ENCODE peak calls at places on chromosomes 13 and 19, in six cellular contexts. One of them, this sample, is unnamed.
A peak's percentile ranks its signal among the peaks of the same experiment; 100 is the strongest.

GRCh38 chr19:4594199-4594598 is 34.7 kb upstream of the SEMA6B start:
- DNase-seq in WERI-Rb-1: no peak
- DNase-seq in AG04450: no peak
- DNase-seq in A549: no peak
- DNase-seq in IMR-90: peak; percentile 13
- DNase-seq in CD8-positive, alpha-beta T cell: no peak
- DNase-seq in this sample: no peak

GRCh38 chr19:3478409-3479176 is 1.7 kb downstream of the SMIM24 start:
- DNase-seq in WERI-Rb-1: no peak
- DNase-seq in AG04450: no peak
- DNase-seq in A549: no peak
- DNase-seq in IMR-90: no peak
- DNase-seq in CD8-positive, alpha-beta T cell: no peak
- DNase-seq in this sample: no peak

GRCh38 chr19:4814625-4815425 is 16.7 kb downstream of the TICAM1 start:
- DNase-seq in WERI-Rb-1: no peak
- DNase-seq in AG04450: peak; percentile 45
- DNase-seq in A549: peak; percentile 51
- DNase-seq in IMR-90: peak; percentile 64
- DNase-seq in CD8-positive, alpha-beta T cell: no peak
- DNase-seq in this sample: peak; percentile 64

GRCh38 chr19:29457413-29457812 is 68.4 kb upstream of the VSTM2B start:
- DNase-seq in WERI-Rb-1: no peak
- DNase-seq in AG04450: no peak
- DNase-seq in A549: no peak
- DNase-seq in IMR-90: no peak
- DNase-seq in CD8-positive, alpha-beta T cell: no peak
- DNase-seq in this sample: no peak

GRCh38 chr13:50236898-50237318 is 221.7 kb downstream of the KCNRG start:
- DNase-seq in WERI-Rb-1: no peak
- DNase-seq in AG04450: no peak
- DNase-seq in A549: no peak
- DNase-seq in IMR-90: peak; percentile 5
- DNase-seq in CD8-positive, alpha-beta T cell: no peak
- DNase-seq in this sample: peak; percentile 26

GRCh38 chr19:49799798-49800376 is 13.2 kb downstream of the FUZ start:
- DNase-seq in WERI-Rb-1: peak; percentile 60
- DNase-seq in AG04450: no peak
- DNase-seq in A549: no peak
- DNase-seq in IMR-90: no peak
- DNase-seq in CD8-positive, alpha-beta T cell: no peak
- DNase-seq in this sample: no peak

GRCh38 chr19:1917926-1918325 is 12.7 kb downstream of the ADAT3 start:
- DNase-seq in WERI-Rb-1: no peak
- DNase-seq in AG04450: no peak
- DNase-seq in A549: no peak
- DNase-seq in IMR-90: no peak
- DNase-seq in CD8-positive, alpha-beta T cell: no peak
- DNase-seq in this sample: no peak

GRCh38 chr13:63190742-63191141 is 1775.1 kb upstream of the PCDH20 start:
- DNase-seq in WERI-Rb-1: no peak
- DNase-seq in AG04450: no peak
- DNase-seq in A549: peak; percentile 55
- DNase-seq in IMR-90: peak; percentile 53
- DNase-seq in CD8-positive, alpha-beta T cell: no peak
- DNase-seq in this sample: no peak

GRCh38 chr13:71320452-71320851 is 546.6 kb downstream of the DACH1 start:
- DNase-seq in WERI-Rb-1: peak; percentile 16
- DNase-seq in AG04450: peak; percentile 7
- DNase-seq in A549: peak; percentile 17
- DNase-seq in IMR-90: peak; percentile 41
- DNase-seq in CD8-positive, alpha-beta T cell: no peak
- DNase-seq in this sample: peak; percentile 39

GRCh38 chr19:18131841-18132596 is 20.9 kb upstream of the PIK3R2 start:
- DNase-seq in WERI-Rb-1: peak; percentile 79
- DNase-seq in AG04450: no peak
- DNase-seq in A549: no peak
- DNase-seq in IMR-90: no peak
- DNase-seq in CD8-positive, alpha-beta T cell: no peak
- DNase-seq in this sample: no peak

GRCh38 chr13:97492684-97493371 is 58.9 kb downstream of the RAP2A start:
- DNase-seq in WERI-Rb-1: no peak
- DNase-seq in AG04450: no peak
- DNase-seq in A549: no peak
- DNase-seq in IMR-90: no peak
- DNase-seq in CD8-positive, alpha-beta T cell: no peak
- DNase-seq in this sample: no peak

GRCh38 chr19:801861-802496 is 4.7 kb downstream of the PTBP1 start:
- DNase-seq in WERI-Rb-1: no peak
- DNase-seq in AG04450: no peak
- DNase-seq in A549: no peak
- DNase-seq in IMR-90: peak; percentile 44
- DNase-seq in CD8-positive, alpha-beta T cell: no peak
- DNase-seq in this sample: no peak

GRCh38 chr19:21483589-21484170 is 21.7 kb upstream of the ZNF429 start:
- DNase-seq in WERI-Rb-1: peak; percentile 78
- DNase-seq in AG04450: no peak
- DNase-seq in A549: peak; percentile 19
- DNase-seq in IMR-90: no peak
- DNase-seq in CD8-positive, alpha-beta T cell: peak; percentile 13
- DNase-seq in this sample: peak; percentile 52

GRCh38 chr19:43620061-43621001 is 902 bp upstream of the ZNF428 start:
- DNase-seq in WERI-Rb-1: no peak
- DNase-seq in AG04450: no peak
- DNase-seq in A549: no peak
- DNase-seq in IMR-90: no peak
- DNase-seq in CD8-positive, alpha-beta T cell: peak; percentile 58
- DNase-seq in this sample: no peak

GRCh38 chr13:109700176-109700575 is 86.2 kb downstream of the IRS2 start:
- DNase-seq in WERI-Rb-1: peak; percentile 46
- DNase-seq in AG04450: no peak
- DNase-seq in A549: peak; percentile 63
- DNase-seq in IMR-90: peak; percentile 24
- DNase-seq in CD8-positive, alpha-beta T cell: no peak
- DNase-seq in this sample: peak; percentile 87

GRCh38 chr13:32257649-32258048 is 57.5 kb downstream of the ZAR1L start:
- DNase-seq in WERI-Rb-1: no peak
- DNase-seq in AG04450: no peak
- DNase-seq in A549: no peak
- DNase-seq in IMR-90: no peak
- DNase-seq in CD8-positive, alpha-beta T cell: no peak
- DNase-seq in this sample: no peak

GRCh38 chr19:32233091-32233490 is 112.3 kb upstream of the ZNF507 start:
- DNase-seq in WERI-Rb-1: no peak
- DNase-seq in AG04450: no peak
- DNase-seq in A549: no peak
- DNase-seq in IMR-90: no peak
- DNase-seq in CD8-positive, alpha-beta T cell: no peak
- DNase-seq in this sample: no peak

GRCh38 chr19:18833849-18834643 is 2.3 kb downstream of the UPF1 start:
- DNase-seq in WERI-Rb-1: no peak
- DNase-seq in AG04450: no peak
- DNase-seq in A549: no peak
- DNase-seq in IMR-90: no peak
- DNase-seq in CD8-positive, alpha-beta T cell: no peak
- DNase-seq in this sample: no peak

GRCh38 chr19:52941941-52942370 is 18.7 kb upstream of the ZNF888 start:
- DNase-seq in WERI-Rb-1: peak; percentile 55
- DNase-seq in AG04450: no peak
- DNase-seq in A549: no peak
- DNase-seq in IMR-90: peak; percentile 20
- DNase-seq in CD8-positive, alpha-beta T cell: no peak
- DNase-seq in this sample: peak; percentile 32

GRCh38 chr13:20825476-20825875 is 51.7 kb upstream of the EEF1AKMT1 start:
- DNase-seq in WERI-Rb-1: no peak
- DNase-seq in AG04450: no peak
- DNase-seq in A549: no peak
- DNase-seq in IMR-90: peak; percentile 55
- DNase-seq in CD8-positive, alpha-beta T cell: no peak
- DNase-seq in this sample: peak; percentile 54

GRCh38 chr19:12092065-12092867 is 27.7 kb downstream of the ZNF844 start:
- DNase-seq in WERI-Rb-1: no peak
- DNase-seq in AG04450: peak; percentile 64
- DNase-seq in A549: no peak
- DNase-seq in IMR-90: peak; percentile 86
- DNase-seq in CD8-positive, alpha-beta T cell: no peak
- DNase-seq in this sample: peak; percentile 88

GRCh38 chr19:47523473-47523872 is 8.6 kb upstream of the NAPA start:
- DNase-seq in WERI-Rb-1: no peak
- DNase-seq in AG04450: no peak
- DNase-seq in A549: no peak
- DNase-seq in IMR-90: no peak
- DNase-seq in CD8-positive, alpha-beta T cell: no peak
- DNase-seq in this sample: peak; percentile 48

GRCh38 chr13:45267215-45267614 is 66.4 kb upstream of the KCTD4 start:
- DNase-seq in WERI-Rb-1: no peak
- DNase-seq in AG04450: no peak
- DNase-seq in A549: no peak
- DNase-seq in IMR-90: no peak
- DNase-seq in CD8-positive, alpha-beta T cell: no peak
- DNase-seq in this sample: no peak

DNA sequence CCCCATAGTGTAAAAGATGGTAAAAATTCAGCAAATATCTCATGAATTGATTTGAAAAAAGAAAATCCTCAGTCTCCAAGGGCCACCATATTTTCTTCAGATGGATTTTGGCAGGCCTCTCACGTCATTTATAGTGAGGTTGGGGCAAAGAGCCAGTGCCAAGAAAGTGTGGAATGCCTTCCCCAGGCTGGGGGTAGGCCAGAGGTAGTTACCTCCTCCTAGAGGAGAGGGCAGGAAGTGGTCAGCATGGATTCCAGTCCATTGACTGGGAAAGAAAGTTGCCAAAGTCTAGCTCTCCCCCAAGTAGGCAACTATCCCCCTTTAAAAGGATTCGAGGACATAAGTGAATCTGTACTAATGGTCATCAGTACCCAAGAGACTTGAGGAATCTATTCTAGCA is 68.4 kb upstream of the KCTD4 start:
- DNase-seq in WERI-Rb-1: no peak
- DNase-seq in AG04450: no peak
- DNase-seq in A549: no peak
- DNase-seq in IMR-90: peak; percentile 20
- DNase-seq in CD8-positive, alpha-beta T cell: no peak
- DNase-seq in this sample: no peak
- H3K4me3 ChIP-seq in WERI-Rb-1: no peak overlapping the region
- H3K4me3 ChIP-seq in AG04450: no peak overlapping the region
- H3K4me3 ChIP-seq in A549: no peak overlapping the region
- H3K4me3 ChIP-seq in IMR-90: no peak overlapping the region
- H3K4me3 ChIP-seq in CD8-positive, alpha-beta T cell: no peak overlapping the region
- H3K4me3 ChIP-seq in this sample: no peak overlapping the region

GRCh38 chr13:102402292-102402691 is 444 bp upstream of the FGF14 start:
- DNase-seq in WERI-Rb-1: peak; percentile 41
- DNase-seq in AG04450: no peak
- DNase-seq in A549: no peak
- DNase-seq in IMR-90: peak; percentile 39
- DNase-seq in CD8-positive, alpha-beta T cell: no peak
- DNase-seq in this sample: peak; percentile 33
- TF ChIP-seq CTCF in WERI-Rb-1: peak; percentile 41
- TF ChIP-seq CTCF in AG04450: no peak
- TF ChIP-seq CTCF in A549: no peak
- TF ChIP-seq CTCF in IMR-90: no peak
- TF ChIP-seq CTCF in CD8-positive, alpha-beta T cell: no peak
- TF ChIP-seq CTCF in this sample: no peak

GRCh38 chr13:48320396-48320790 is 16.8 kb downstream of the RB1 start:
- DNase-seq in WERI-Rb-1: no peak
- DNase-seq in AG04450: no peak
- DNase-seq in A549: no peak
- DNase-seq in IMR-90: no peak
- DNase-seq in CD8-positive, alpha-beta T cell: no peak
- DNase-seq in this sample: no peak

GRCh38 chr13:48320906-48321510 is 17.5 kb downstream of the RB1 start:
- DNase-seq in WERI-Rb-1: no peak
- DNase-seq in AG04450: no peak
- DNase-seq in A549: no peak
- DNase-seq in IMR-90: no peak
- DNase-seq in CD8-positive, alpha-beta T cell: no peak
- DNase-seq in this sample: no peak

GRCh38 chr13:48318714-48319457 is 15.3 kb downstream of the RB1 start:
- DNase-seq in WERI-Rb-1: no peak
- DNase-seq in AG04450: no peak
- DNase-seq in A549: no peak
- DNase-seq in IMR-90: no peak
- DNase-seq in CD8-positive, alpha-beta T cell: no peak
- DNase-seq in this sample: no peak

GRCh38 chr13:48318014-48318713 is 14.6 kb downstream of the RB1 start:
- DNase-seq in WERI-Rb-1: no peak
- DNase-seq in AG04450: no peak
- DNase-seq in A549: no peak
- DNase-seq in IMR-90: no peak
- DNase-seq in CD8-positive, alpha-beta T cell: no peak
- DNase-seq in this sample: no peak

GRCh38 chr13:48319458-48320395 is 16.2 kb downstream of the RB1 start:
- DNase-seq in WERI-Rb-1: no peak
- DNase-seq in AG04450: no peak
- DNase-seq in A549: no peak
- DNase-seq in IMR-90: no peak
- DNase-seq in CD8-positive, alpha-beta T cell: no peak
- DNase-seq in this sample: no peak
- H3K4me3 ChIP-seq in WERI-Rb-1: no peak overlapping the region
- H3K4me3 ChIP-seq in AG04450: no peak overlapping the region
- H3K4me3 ChIP-seq in A549: no peak overlapping the region
- H3K4me3 ChIP-seq in IMR-90: no peak overlapping the region
- H3K4me3 ChIP-seq in CD8-positive, alpha-beta T cell: peak overlapping the region; percentile 26
- H3K4me3 ChIP-seq in this sample: no peak overlapping the region

GRCh38 chr13:43799191-43799590 is 12.4 kb upstream of the ENOX1 start:
- DNase-seq in WERI-Rb-1: no peak
- DNase-seq in AG04450: no peak
- DNase-seq in A549: no peak
- DNase-seq in IMR-90: peak; percentile 7
- DNase-seq in CD8-positive, alpha-beta T cell: no peak
- DNase-seq in this sample: no peak

GRCh38 chr13:43797154-43797553 is 10.4 kb upstream of the ENOX1 start:
- DNase-seq in WERI-Rb-1: no peak
- DNase-seq in AG04450: no peak
- DNase-seq in A549: no peak
- DNase-seq in IMR-90: no peak
- DNase-seq in CD8-positive, alpha-beta T cell: no peak
- DNase-seq in this sample: no peak

GRCh38 chr13:43800828-43801227 is 14.1 kb upstream of the ENOX1 start:
- DNase-seq in WERI-Rb-1: no peak
- DNase-seq in AG04450: no peak
- DNase-seq in A549: no peak
- DNase-seq in IMR-90: no peak
- DNase-seq in CD8-positive, alpha-beta T cell: no peak
- DNase-seq in this sample: no peak

GRCh38 chr13:43802511-43802910 is 15.7 kb upstream of the ENOX1 start:
- DNase-seq in WERI-Rb-1: no peak
- DNase-seq in AG04450: no peak
- DNase-seq in A549: no peak
- DNase-seq in IMR-90: no peak
- DNase-seq in CD8-positive, alpha-beta T cell: no peak
- DNase-seq in this sample: no peak

GRCh38 chr13:43797869-43798268 is 11.1 kb upstream of the ENOX1 start:
- DNase-seq in WERI-Rb-1: no peak
- DNase-seq in AG04450: no peak
- DNase-seq in A549: no peak
- DNase-seq in IMR-90: peak; percentile 11
- DNase-seq in CD8-positive, alpha-beta T cell: no peak
- DNase-seq in this sample: peak; percentile 24
- TF ChIP-seq CTCF in WERI-Rb-1: no peak
- TF ChIP-seq CTCF in AG04450: no peak
- TF ChIP-seq CTCF in A549: no peak
- TF ChIP-seq CTCF in IMR-90: peak; percentile 35
- TF ChIP-seq CTCF in CD8-positive, alpha-beta T cell: no peak
- TF ChIP-seq CTCF in this sample: peak; percentile 26

This sample was measured in fibroblast of villous mesenchyme.